ENCODE peak calls at places on chromosome 5, in eight cellular contexts. E is psoas muscle, V is uterus, R is HFF-Myc, X is IMR-90, Y is dorsolateral prefrontal cortex, H is Peyer's patch, N is endothelial cell. O is an unnamed sample.

GRCh38 chr5:151912360-151912759 is 12.3 kb downstream of the GLRA1 start:
- DNase-seq in N (no peak), V (no peak), X (no peak), H (no peak), E (no peak), R (no peak), Y (no peak), O (no peak)

GRCh38 chr5:142869883-142870282 is 99.7 kb downstream of the ARHGAP26 start:
- DNase-seq in X (peak; percentile 11), H (no peak), Y (no peak), V (no peak), E (no peak), N (no peak), R (no peak), O (no peak)

GRCh38 chr5:73443725-73444498 is 4.7 kb downstream of the FOXD1 start:
- DNase-seq in H (peak; percentile 62), X (no peak), V (no peak), R (no peak), E (no peak), Y (no peak), N (no peak), O (no peak)

GRCh38 chr5:30502277-30502676 is 691.2 kb upstream of the CDH6 start:
- DNase-seq in R (no peak), X (peak; percentile 52), E (no peak), V (no peak), Y (no peak), H (no peak), N (no peak), O (no peak)

GRCh38 chr5:132475531-132475930 is 15.0 kb downstream of the IRF1 start:
- DNase-seq in V (peak; percentile 13), X (no peak), E (no peak), Y (peak; percentile 39), H (peak; percentile 73), N (no peak), R (no peak), O (peak; percentile 32)

GRCh38 chr5:91272858-91273257 is 110.3 kb downstream of the ARRDC3 start:
- DNase-seq in R (no peak), X (peak; percentile 69), N (no peak), V (no peak), H (no peak), E (no peak), Y (no peak), O (no peak)

GRCh38 chr5:43432486-43433365 is 20.5 kb upstream of the CCL28 start:
- DNase-seq in X (peak; percentile 52), E (peak; percentile 75), Y (no peak), R (no peak), H (peak; percentile 52), N (no peak), V (peak; percentile 16), O (no peak)

GRCh38 chr5:133848306-133848924 is 120.0 kb downstream of the C5orf15 start:
- DNase-seq in H (no peak), V (no peak), X (no peak), N (no peak), Y (no peak), E (no peak), R (no peak), O (no peak)

GRCh38 chr5:100697970-100698369 is 162.8 kb downstream of the FAM174A start:
- DNase-seq in E (no peak), H (no peak), R (no peak), N (no peak), Y (no peak), V (no peak), X (no peak), O (no peak)
- TF ChIP-seq CTCF in E (no peak), H (no peak), R (no peak), N (peak; percentile 71), Y (peak; percentile 36), V (no peak), X (peak; percentile 15), O (peak; percentile 16)

GRCh38 chr5:23977365-23977764 is 470.0 kb downstream of the PRDM9 start:
- DNase-seq in V (no peak), R (no peak), Y (no peak), X (no peak), E (no peak), H (no peak), N (no peak), O (no peak)

GRCh38 chr5:23977996-23978395 is 470.6 kb downstream of the PRDM9 start:
- DNase-seq in E (no peak), V (no peak), N (no peak), R (no peak), X (no peak), H (no peak), Y (no peak), O (no peak)
- TF ChIP-seq CTCF in E (no peak), V (no peak), N (peak; percentile 44), R (peak; percentile 38), X (no peak), H (no peak), Y (peak; percentile 14), O (no peak)

GRCh38 chr5:55440188-55440646 is 94.5 kb downstream of the PLPP1 start:
- DNase-seq in V (peak; percentile 42), X (peak; percentile 34), E (no peak), H (no peak), R (peak; percentile 25), Y (no peak), N (no peak), O (no peak)

GRCh38 chr5:55437859-55438206 is 96.9 kb downstream of the PLPP1 start:
- DNase-seq in Y (no peak), H (no peak), N (no peak), E (no peak), V (no peak), X (no peak), R (no peak), O (no peak)

GRCh38 chr5:55441107-55441771 is 93.5 kb downstream of the PLPP1 start:
- DNase-seq in Y (no peak), X (no peak), N (no peak), V (no peak), H (no peak), R (no peak), E (no peak), O (no peak)

GRCh38 chr5:55437452-55437851 is 97.3 kb downstream of the PLPP1 start:
- DNase-seq in Y (no peak), R (no peak), E (no peak), N (no peak), H (no peak), V (no peak), X (no peak), O (no peak)

DNA sequence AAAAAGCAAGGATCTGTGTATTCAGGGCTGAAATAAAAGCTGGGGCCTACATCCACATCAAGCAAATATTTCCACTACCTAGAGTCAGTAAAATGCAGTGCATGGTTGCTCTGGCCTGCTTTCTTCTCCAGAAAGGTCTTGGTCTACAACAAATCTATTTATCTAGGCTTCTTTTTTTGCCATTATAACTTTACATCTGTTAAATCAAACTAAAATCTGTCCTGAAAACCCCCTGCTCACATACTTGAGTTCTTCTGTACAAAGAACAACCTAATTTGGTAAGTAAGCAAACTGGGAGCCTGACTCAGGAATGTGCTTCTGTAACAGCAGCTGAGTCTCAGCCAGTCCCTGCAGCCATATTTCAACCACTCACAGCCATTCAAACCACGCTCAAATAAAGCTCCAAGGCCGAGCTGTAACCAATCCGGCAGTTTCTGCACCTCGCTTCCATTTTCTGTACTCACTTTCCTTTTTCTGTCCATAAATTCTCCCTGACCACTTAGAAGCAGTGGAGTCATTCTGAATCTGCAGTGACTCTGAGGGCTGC is 95.8 kb downstream of the PLPP1 start:
- DNase-seq in X (peak; percentile 82), H (no peak), V (peak; percentile 61), Y (no peak), E (no peak), N (no peak), R (no peak), O (no peak)
- TF ChIP-seq CTCF in X (no peak), H (no peak), V (no peak), Y (no peak), E (no peak), N (no peak), R (no peak), O (no peak)

GRCh38 chr5:100424017-100424416 is 111.2 kb upstream of the FAM174A start:
- DNase-seq in Y (no peak), E (no peak), X (peak; percentile 2), H (no peak), N (no peak), R (no peak), V (no peak), O (no peak)

GRCh38 chr5:100423330-100423729 is 111.8 kb upstream of the FAM174A start:
- DNase-seq in H (no peak), R (no peak), V (no peak), N (no peak), Y (no peak), E (no peak), X (no peak), O (no peak)

GRCh38 chr5:100424787-100425186 is 110.4 kb upstream of the FAM174A start:
- DNase-seq in E (no peak), N (no peak), X (no peak), H (no peak), V (no peak), Y (no peak), R (no peak), O (no peak)

GRCh38 chr5:100421360-100421759 is 113.8 kb upstream of the FAM174A start:
- DNase-seq in Y (no peak), N (no peak), V (no peak), R (no peak), X (no peak), E (no peak), H (no peak), O (no peak)
- TF ChIP-seq CTCF in Y (no peak), N (no peak), V (no peak), R (no peak), X (no peak), E (no peak), H (no peak), O (no peak)

GRCh38 chr5:122516432-122516743 is 204.4 kb downstream of the SNCAIP start:
- DNase-seq in V (no peak), E (no peak), H (no peak), R (no peak), N (no peak), Y (no peak), X (no peak), O (no peak)

GRCh38 chr5:122517091-122517490 is 205.1 kb downstream of the SNCAIP start:
- DNase-seq in Y (no peak), V (no peak), N (no peak), E (no peak), R (no peak), X (no peak), H (no peak), O (no peak)

DNA sequence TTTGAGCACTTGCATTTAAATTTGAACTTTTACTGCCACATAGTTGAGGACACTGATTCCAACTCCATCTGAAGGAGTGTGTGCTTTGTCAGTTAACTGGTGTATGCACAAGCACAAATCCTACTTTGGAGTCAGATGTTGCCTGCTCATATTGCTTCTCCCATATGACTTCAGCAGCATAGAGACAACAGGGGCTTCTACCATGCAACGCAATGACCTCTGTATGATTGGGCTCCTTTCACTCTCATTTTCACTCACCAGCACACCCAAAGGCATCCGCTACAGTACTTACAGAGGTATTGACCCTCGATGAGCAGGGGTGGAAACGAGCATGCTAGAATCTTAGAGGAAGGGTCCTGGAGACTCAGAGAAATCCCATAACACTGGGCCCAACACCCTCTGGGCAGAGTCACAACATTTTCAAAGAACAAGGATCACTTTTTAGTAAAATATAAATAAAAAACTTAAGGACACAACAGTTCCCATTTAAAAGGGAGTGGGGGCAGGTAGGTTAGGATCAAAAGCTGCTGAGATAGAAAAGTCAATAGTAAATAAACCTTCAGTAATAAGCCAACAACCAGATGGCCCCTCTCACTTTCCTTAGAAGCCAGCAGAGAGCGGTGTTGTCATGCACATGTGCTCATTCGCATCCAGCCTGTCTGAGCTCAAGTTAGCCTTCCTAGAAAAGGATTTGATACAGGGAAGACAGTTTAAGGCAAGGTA is 203.8 kb downstream of the SNCAIP start:
- DNase-seq in Y (no peak), V (peak; percentile 28), H (no peak), X (peak; percentile 81), E (no peak), N (peak; percentile 55), R (peak; percentile 43), O (no peak)
- TF ChIP-seq CTCF in Y (peak; percentile 45), V (peak; percentile 40), H (peak; percentile 59), X (peak; percentile 87), E (peak; percentile 42), N (peak; percentile 41), R (peak; percentile 68), O (no peak)